ENCODE peak calls at places on chromosomes 7 and 10, in seven cellular contexts. H, F, T, M, U, K and E are unnamed samples.

GRCh38 chr10:47289921-47290320 is 10.1 kb upstream of the GDF10 start:
- DNase-seq in M (no peak), H (no peak), U (no peak), T (no peak), K (no peak), F (no peak), E (no peak)

GRCh38 chr7:107118109-107118900 is 50.5 kb upstream of the HBP1 start:
- DNase-seq in M (no peak), T (no peak), F (peak; percentile 14), U (no peak), H (no peak), K (no peak), E (peak; percentile 15)

GRCh38 chr7:41027428-41028115 is 675.3 kb downstream of the INHBA start:
- DNase-seq in F (peak; percentile 87), U (no peak), M (no peak), K (no peak), H (no peak), T (peak; percentile 88), E (peak; percentile 92)

GRCh38 chr10:308572-309085 is 173.4 kb downstream of the ZMYND11 start:
- DNase-seq in H (no peak), M (no peak), T (no peak), F (no peak), U (no peak), K (no peak), E (no peak)

GRCh38 chr7:87173456-87173855 is 21.2 kb downstream of the DMTF1 start:
- DNase-seq in F (no peak), M (no peak), H (no peak), T (no peak), K (no peak), U (no peak), E (no peak)

GRCh38 chr10:44862006-44862751 is 49.0 kb upstream of the TMEM72 start:
- DNase-seq in U (no peak), F (no peak), K (no peak), H (no peak), M (no peak), T (no peak), E (no peak)

GRCh38 chr10:688287-688620 is 1.2 kb downstream of the DIP2C start:
- DNase-seq in F (no peak), U (no peak), T (no peak), K (no peak), H (no peak), M (no peak), E (no peak)

GRCh38 chr7:19146699-19147098 is 1.5 kb upstream of the FERD3L start:
- DNase-seq in U (no peak), K (no peak), T (no peak), M (no peak), F (peak; percentile 63), H (no peak), E (peak; percentile 4)

GRCh38 chr7:117134885-117135552 is 181.7 kb downstream of the ST7 start:
- DNase-seq in F (no peak), H (no peak), U (no peak), K (no peak), M (no peak), T (no peak), E (no peak)

GRCh38 chr10:102400061-102400460 is 4.6 kb downstream of the NFKB2 start:
- DNase-seq in M (no peak), T (no peak), H (no peak), F (no peak), K (no peak), U (no peak), E (no peak)

GRCh38 chr7:157268540-157268939 is 68.3 kb upstream of the DNAJB6 start:
- DNase-seq in F (peak; percentile 13), T (no peak), M (no peak), H (no peak), K (no peak), U (no peak), E (no peak)

GRCh38 chr7:50431906-50432305 is 18.2 kb downstream of the FIGNL1 start:
- DNase-seq in U (no peak), T (no peak), H (no peak), M (no peak), F (no peak), K (no peak), E (no peak)

GRCh38 chr7:86943447-86943846 is 116.0 kb downstream of the ELAPOR2 start:
- DNase-seq in F (no peak), K (no peak), T (no peak), U (no peak), M (no peak), H (no peak), E (no peak)

GRCh38 chr10:110664483-110665420 is 20.6 kb downstream of the RBM20 start:
- DNase-seq in K (no peak), T (peak; percentile 85), F (peak; percentile 82), U (no peak), H (no peak), M (peak; percentile 64), E (peak; percentile 79)

GRCh38 chr10:101293007-101293723 is 60.8 kb upstream of the BTRC start:
- DNase-seq in T (no peak), U (no peak), M (no peak), H (no peak), F (no peak), K (no peak), E (no peak)

GRCh38 chr7:3187378-3188040 is 113.5 kb upstream of the SDK1 start:
- DNase-seq in K (no peak), U (no peak), M (no peak), H (no peak), F (peak; percentile 33), T (no peak), E (no peak)

GRCh38 chr10:62769574-62770242 is 34.8 kb upstream of the ADO start:
- DNase-seq in M (no peak), F (peak; percentile 18), T (no peak), K (no peak), U (peak; percentile 29), H (no peak), E (no peak)

GRCh38 chr7:79471283-79471682 is 17.8 kb upstream of the MAGI2 start:
- DNase-seq in U (no peak), F (no peak), K (no peak), M (no peak), T (no peak), H (no peak), E (no peak)

GRCh38 chr7:44216521-44217030 is 15.8 kb downstream of the YKT6 start:
- DNase-seq in M (no peak), K (no peak), U (no peak), F (no peak), T (no peak), H (no peak), E (no peak)

DNA sequence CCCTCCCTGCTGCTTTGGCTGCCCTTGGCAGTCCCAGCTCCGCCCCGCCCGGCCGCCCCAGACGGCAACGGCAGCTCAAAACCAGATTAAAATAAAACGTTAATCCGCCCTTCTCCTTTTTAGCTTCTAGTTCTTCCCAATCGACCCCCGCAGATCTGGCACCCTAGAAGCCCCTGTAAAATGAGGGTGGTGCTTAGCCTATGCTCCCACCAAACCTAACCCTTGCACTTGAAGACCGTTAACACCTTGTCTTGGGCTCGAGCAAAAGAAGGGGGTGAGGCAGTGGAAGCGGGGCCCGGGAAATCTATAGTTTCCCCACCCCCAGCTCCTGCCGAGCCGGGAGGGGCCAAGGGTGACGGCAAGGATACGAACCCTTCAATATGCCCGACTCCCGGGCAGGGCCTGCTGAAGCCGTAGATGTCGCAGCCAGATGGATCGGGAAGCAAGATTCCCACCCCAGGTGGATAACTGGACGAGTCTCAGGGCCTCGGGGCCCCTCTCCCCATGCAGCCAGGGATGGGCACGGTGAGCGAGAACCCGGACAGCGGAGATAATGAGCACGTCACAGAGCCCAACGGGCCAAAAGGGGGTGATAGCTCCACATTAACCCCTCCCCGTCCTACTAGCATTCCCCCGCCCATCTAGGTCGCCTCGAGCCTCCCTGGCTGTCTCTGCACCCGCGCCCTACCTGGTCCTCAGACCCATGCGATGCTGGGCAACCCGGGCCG is 169.8 kb downstream of the NRF1 start:
- DNase-seq in K (no peak), F (no peak), U (no peak), H (no peak), M (no peak), T (no peak), E (no peak)
- H3K4me3 ChIP-seq in K (peak overlapping the region; percentile 60), F (no peak overlapping the region), U (peak overlapping the region; percentile 93), H (no peak overlapping the region), M (peak overlapping the region; percentile 73), T (no peak overlapping the region), E (no peak overlapping the region)

GRCh38 chr7:137953043-137953691 is 48.7 kb downstream of the CREB3L2 start:
- DNase-seq in U (no peak), M (no peak), F (no peak), T (peak; percentile 93), H (no peak), K (no peak), E (peak; percentile 72)
- H3K4me3 ChIP-seq in U (no peak overlapping the region), M (no peak overlapping the region), F (no peak overlapping the region), T (peak overlapping the region; percentile 8), H (no peak overlapping the region), K (no peak overlapping the region), E (no peak overlapping the region)

GRCh38 chr7:150953061-150953997 is 24.8 kb downstream of the KCNH2 start:
- DNase-seq in M (no peak), U (no peak), F (no peak), T (no peak), K (no peak), H (no peak), E (no peak)

GRCh38 chr7:150955519-150956394 is 22.4 kb downstream of the KCNH2 start:
- DNase-seq in F (no peak), H (no peak), T (no peak), K (no peak), U (peak; percentile 99), M (no peak), E (no peak)

GRCh38 chr7:150954986-150955518 is 23.1 kb downstream of the KCNH2 start:
- DNase-seq in F (no peak), T (no peak), M (no peak), H (no peak), K (no peak), U (no peak), E (no peak)

GRCh38 chr7:150952331-150953050 is 25.6 kb downstream of the KCNH2 start:
- DNase-seq in K (no peak), H (no peak), T (no peak), U (no peak), F (no peak), M (no peak), E (no peak)

DNA sequence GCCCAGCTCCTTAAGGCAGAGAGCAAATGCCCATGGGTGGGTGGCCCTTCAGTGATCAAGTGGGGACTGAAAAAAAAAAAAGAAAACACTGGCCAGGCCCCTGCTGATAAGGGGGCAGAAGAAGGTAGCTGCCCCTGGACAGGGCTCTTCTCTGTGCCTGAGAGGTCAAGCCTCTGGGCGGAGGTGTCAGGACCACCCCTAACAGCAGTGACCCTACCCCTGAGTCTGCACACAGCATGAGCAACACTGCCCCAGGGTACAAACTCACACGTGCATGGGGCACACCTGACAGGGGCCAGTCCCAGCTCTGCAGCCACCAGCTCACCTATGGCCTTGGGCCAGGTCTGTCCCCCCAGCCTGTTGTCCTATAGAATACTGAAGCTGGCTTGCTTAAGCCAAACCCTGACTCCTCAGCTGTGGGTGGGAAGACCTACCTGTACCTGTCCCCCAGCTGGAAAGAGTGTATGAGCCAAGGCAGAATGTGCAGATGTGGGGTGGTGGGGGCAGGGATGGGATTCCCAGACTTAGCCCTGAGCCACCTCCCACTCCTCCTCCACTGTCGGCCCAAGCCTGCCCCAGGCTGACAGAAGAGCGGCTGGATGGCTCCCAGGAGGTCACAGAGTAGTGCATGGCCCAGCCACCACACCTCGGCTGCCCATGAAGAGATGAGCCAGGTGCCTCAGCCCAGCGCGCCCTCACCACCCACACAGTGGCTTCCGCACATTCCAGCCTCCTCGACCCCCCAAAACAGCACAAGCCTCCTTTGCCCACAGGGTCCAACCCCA is 23.7 kb downstream of the KCNH2 start:
- DNase-seq in F (no peak), T (no peak), U (no peak), M (no peak), H (no peak), K (no peak), E (no peak)
- H3K4me3 ChIP-seq in F (no peak overlapping the region), T (no peak overlapping the region), U (peak overlapping the region; percentile 91), M (no peak overlapping the region), H (no peak overlapping the region), K (no peak overlapping the region), E (no peak overlapping the region)

GRCh38 chr10:70479626-70480253 is 1.2 kb downstream of the PALD1 start:
- DNase-seq in M (no peak), T (no peak), H (no peak), F (no peak), K (no peak), U (no peak), E (no peak)
- H3K4me3 ChIP-seq in M (no peak overlapping the region), T (no peak overlapping the region), H (peak overlapping the region; percentile 65), F (no peak overlapping the region), K (no peak overlapping the region), U (no peak overlapping the region), E (no peak overlapping the region)